ENCODE peak calls at places on chromosomes 12 and 14, in seven cellular contexts. One of them, this sample, is unnamed.

GRCh38 chr12:27303139-27304111 is 29.2 kb upstream of the BMAL2 start:
- DNase-seq in NCI-H1436: no peak
- DNase-seq in mammary epithelial cell: no peak
- DNase-seq in nephron progenitor cell: no peak
- DNase-seq in NCI-H1092: no peak
- DNase-seq in anterior cingulate cortex: no peak
- DNase-seq in ELR: no peak
- DNase-seq in this sample: no peak

GRCh38 chr14:76953196-76953945 is 75.1 kb downstream of the IRF2BPL start:
- DNase-seq in NCI-H1436: no peak
- DNase-seq in mammary epithelial cell: peak
- DNase-seq in nephron progenitor cell: no peak
- DNase-seq in NCI-H1092: no peak
- DNase-seq in anterior cingulate cortex: peak
- DNase-seq in ELR: peak
- DNase-seq in this sample: no peak

GRCh38 chr12:53010955-53011354 is 4.7 kb downstream of the EIF4B start:
- DNase-seq in NCI-H1436: no peak
- DNase-seq in mammary epithelial cell: no peak
- DNase-seq in nephron progenitor cell: no peak
- DNase-seq in NCI-H1092: no peak
- DNase-seq in anterior cingulate cortex: no peak
- DNase-seq in ELR: no peak
- DNase-seq in this sample: no peak

GRCh38 chr12:58171914-58172313 is 230.5 kb downstream of the ATP23 start:
- DNase-seq in NCI-H1436: no peak
- DNase-seq in mammary epithelial cell: no peak
- DNase-seq in nephron progenitor cell: no peak
- DNase-seq in NCI-H1092: no peak
- DNase-seq in anterior cingulate cortex: no peak
- DNase-seq in ELR: no peak
- DNase-seq in this sample: no peak

GRCh38 chr12:128823216-128823915 is 392 bp downstream of the SLC15A4 start:
- DNase-seq in NCI-H1436: no peak
- DNase-seq in mammary epithelial cell: peak
- DNase-seq in nephron progenitor cell: peak
- DNase-seq in NCI-H1092: no peak
- DNase-seq in anterior cingulate cortex: no peak
- DNase-seq in ELR: peak
- DNase-seq in this sample: no peak

GRCh38 chr14:96592591-96593388 is 90.6 kb downstream of the PAPOLA start:
- DNase-seq in NCI-H1436: no peak
- DNase-seq in mammary epithelial cell: peak
- DNase-seq in nephron progenitor cell: peak
- DNase-seq in NCI-H1092: no peak
- DNase-seq in anterior cingulate cortex: no peak
- DNase-seq in ELR: peak
- DNase-seq in this sample: no peak

GRCh38 chr12:130017571-130018449 is 114.0 kb upstream of the TMEM132D start:
- DNase-seq in NCI-H1436: no peak
- DNase-seq in mammary epithelial cell: no peak
- DNase-seq in nephron progenitor cell: no peak
- DNase-seq in NCI-H1092: no peak
- DNase-seq in anterior cingulate cortex: peak
- DNase-seq in ELR: no peak
- DNase-seq in this sample: no peak

GRCh38 chr14:72904840-72905561 is 11.1 kb upstream of the DPF3 start:
- DNase-seq in NCI-H1436: peak
- DNase-seq in mammary epithelial cell: peak
- DNase-seq in nephron progenitor cell: peak
- DNase-seq in NCI-H1092: peak
- DNase-seq in anterior cingulate cortex: peak
- DNase-seq in ELR: peak
- DNase-seq in this sample: no peak

This sample was measured in iPS DF 19.7.